ENCODE peak calls at places on chromosomes 6 and 20, in four cellular contexts. F, C, K and H are unnamed samples.

GRCh38 chr6:137210903-137211302 is 8.3 kb downstream of the IFNGR1 start:
- DNase-seq in F (no peak), C (no peak), K (no peak), H (no peak)

GRCh38 chr20:36606171-36607116 is 865 bp downstream of the RAB5IF start:
- DNase-seq in F (no peak), C (no peak), K (no peak), H (no peak)

GRCh38 chr6:14656676-14657075 is 539.1 kb downstream of the CD83 start:
- DNase-seq in F (no peak), C (no peak), K (no peak), H (no peak)

GRCh38 chr6:169225131-169225576 is 28.5 kb downstream of the THBS2 start:
- DNase-seq in F (peak), C (no peak), K (no peak), H (no peak)

GRCh38 chr6:166318227-166318626 is 10.0 kb upstream of the PRR18 start:
- DNase-seq in F (no peak), C (no peak), K (no peak), H (no peak)

GRCh38 chr20:5081196-5081595 is 38.6 kb downstream of the PCNA start:
- DNase-seq in F (no peak), C (no peak), K (no peak), H (no peak)

GRCh38 chr6:156791261-156791850 is 14.2 kb downstream of the ARID1B start:
- DNase-seq in F (no peak), C (no peak), K (no peak), H (no peak)

GRCh38 chr6:14520536-14520935 is 403.0 kb downstream of the CD83 start:
- DNase-seq in F (no peak), C (no peak), K (no peak), H (no peak)

GRCh38 chr20:15446373-15446772 is 1109.0 kb upstream of the FLRT3 start:
- DNase-seq in F (no peak), C (peak), K (no peak), H (no peak)

GRCh38 chr6:31697555-31697954 is 5.6 kb downstream of the ABHD16A start:
- DNase-seq in F (no peak), C (no peak), K (no peak), H (no peak)

GRCh38 chr6:45495404-45496084 is 117.8 kb upstream of the SUPT3H start:
- DNase-seq in F (no peak), C (no peak), K (no peak), H (no peak)

GRCh38 chr6:12288844-12289654 is 1.1 kb upstream of the EDN1 start:
- DNase-seq in F (peak), C (no peak), K (peak), H (no peak)

GRCh38 chr6:48111143-48111506 is at the start of gene PTCHD4:
- DNase-seq in F (no peak), C (no peak), K (peak), H (peak)

GRCh38 chr6:127630800-127631199 is 53.8 kb downstream of the C6orf58 start:
- DNase-seq in F (no peak), C (no peak), K (no peak), H (no peak)

GRCh38 chr6:113359155-113360140 is 497.7 kb upstream of the MARCKS start:
- DNase-seq in F (no peak), C (no peak), K (no peak), H (no peak)

GRCh38 chr6:14001329-14002012 is 76.7 kb downstream of the RNF182 start:
- DNase-seq in F (no peak), C (no peak), K (peak), H (peak)

GRCh38 chr6:40535784-40536380 is 51.3 kb downstream of the LRFN2 start:
- DNase-seq in F (no peak), C (no peak), K (no peak), H (no peak)

GRCh38 chr6:40537446-40537845 is 49.7 kb downstream of the LRFN2 start:
- DNase-seq in F (no peak), C (no peak), K (no peak), H (no peak)

GRCh38 chr6:40538556-40538955 is 48.6 kb downstream of the LRFN2 start:
- DNase-seq in F (no peak), C (no peak), K (no peak), H (no peak)

GRCh38 chr6:40535105-40535783 is 51.9 kb downstream of the LRFN2 start:
- DNase-seq in F (no peak), C (no peak), K (no peak), H (no peak)

DNA sequence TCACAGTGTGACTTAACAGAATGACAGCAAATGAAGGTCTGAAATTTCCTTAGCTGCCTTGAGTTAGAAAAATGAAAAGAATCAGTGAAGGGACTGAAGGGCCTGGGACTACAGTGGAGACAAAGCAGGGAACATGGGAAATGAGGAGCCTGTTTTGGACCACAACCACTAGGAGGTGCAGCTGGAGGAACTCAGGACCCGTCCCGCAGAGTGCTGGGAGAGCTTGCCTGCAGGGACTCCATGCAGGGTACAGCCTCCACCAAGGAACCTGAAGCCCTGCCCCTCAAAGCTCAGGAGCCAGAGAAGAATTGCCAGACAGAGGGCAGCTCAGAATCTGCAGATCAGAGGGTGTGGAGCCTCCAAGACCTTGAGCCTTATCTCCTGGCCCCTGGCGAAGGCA is 50.7 kb downstream of the LRFN2 start:
- DNase-seq in F (no peak), C (no peak), K (no peak), H (no peak)
- TF ChIP-seq CTCF in F (no peak), C (no peak), K (no peak), H (peak)

GRCh38 chr20:60649541-60649940 is 602.5 kb upstream of the CDH4 start:
- DNase-seq in F (no peak), C (no peak), K (no peak), H (no peak)
- TF ChIP-seq CTCF in F (no peak), C (no peak), K (no peak), H (no peak)

GRCh38 chr6:132964868-132965382 is 150.6 kb downstream of the RPS12 start:
- DNase-seq in F (no peak), C (no peak), K (no peak), H (no peak)
- TF ChIP-seq CTCF in F (no peak), C (no peak), K (no peak), H (peak)

GRCh38 chr20:20465259-20465658 is 97.4 kb downstream of the INSM1 start:
- DNase-seq in F (no peak), C (no peak), K (no peak), H (no peak)
- TF ChIP-seq CTCF in F (no peak), C (no peak), K (peak), H (peak)

GRCh38 chr6:129567374-129567773 is 142.6 kb downstream of the ARHGAP18 start:
- DNase-seq in F (no peak), C (no peak), K (no peak), H (no peak)
- TF ChIP-seq CTCF in F (no peak), C (no peak), K (peak), H (peak)